ENCODE peak calls at places on chromosomes 6 and 20, in ten cellular contexts. One of them, this sample, is unnamed.
A peak's percentile ranks its signal among the peaks of the same experiment; 100 is the strongest.

GRCh38 chr6:113854531-113855499 is 2.3 kb upstream of the MARCKS start:
- DNase-seq in nephron progenitor cell: peak; percentile 90
- DNase-seq in cardiac fibroblast: peak; percentile 70
- DNase-seq in upper lobe of right lung: peak; percentile 77
- DNase-seq in neural crest cell: peak; percentile 81
- DNase-seq in AG09309: peak; percentile 72
- DNase-seq in pancreas: peak; percentile 88
- DNase-seq in foreskin fibroblast: peak; percentile 68
- DNase-seq in RWPE1: peak; percentile 53
- DNase-seq in AG04450: peak; percentile 63
- DNase-seq in this sample: peak; percentile 85

GRCh38 chr6:161487694-161488093 is 213.8 kb upstream of the AGPAT4 start:
- DNase-seq in nephron progenitor cell: no peak
- DNase-seq in cardiac fibroblast: peak; percentile 11
- DNase-seq in upper lobe of right lung: no peak
- DNase-seq in neural crest cell: no peak
- DNase-seq in AG09309: no peak
- DNase-seq in pancreas: no peak
- DNase-seq in foreskin fibroblast: no peak
- DNase-seq in RWPE1: no peak
- DNase-seq in AG04450: no peak
- DNase-seq in this sample: no peak

GRCh38 chr6:111777357-111777756 is 95.9 kb downstream of the FYN start:
- DNase-seq in nephron progenitor cell: no peak
- DNase-seq in cardiac fibroblast: no peak
- DNase-seq in upper lobe of right lung: no peak
- DNase-seq in neural crest cell: no peak
- DNase-seq in AG09309: no peak
- DNase-seq in pancreas: no peak
- DNase-seq in foreskin fibroblast: no peak
- DNase-seq in RWPE1: no peak
- DNase-seq in AG04450: no peak
- DNase-seq in this sample: no peak

GRCh38 chr6:170286246-170286933 is 4.5 kb downstream of the DLL1 start:
- DNase-seq in nephron progenitor cell: peak; percentile 66
- DNase-seq in cardiac fibroblast: no peak
- DNase-seq in upper lobe of right lung: peak; percentile 65
- DNase-seq in neural crest cell: peak; percentile 63
- DNase-seq in AG09309: no peak
- DNase-seq in pancreas: peak; percentile 64
- DNase-seq in foreskin fibroblast: no peak
- DNase-seq in RWPE1: no peak
- DNase-seq in AG04450: no peak
- DNase-seq in this sample: peak; percentile 87

GRCh38 chr6:118665011-118665410 is 13.6 kb upstream of the CEP85L start:
- DNase-seq in nephron progenitor cell: no peak
- DNase-seq in cardiac fibroblast: no peak
- DNase-seq in upper lobe of right lung: no peak
- DNase-seq in neural crest cell: no peak
- DNase-seq in AG09309: no peak
- DNase-seq in pancreas: no peak
- DNase-seq in foreskin fibroblast: no peak
- DNase-seq in RWPE1: no peak
- DNase-seq in AG04450: no peak
- DNase-seq in this sample: no peak

GRCh38 chr20:53872561-53873248 is 197.7 kb downstream of the BCAS1 start:
- DNase-seq in nephron progenitor cell: no peak
- DNase-seq in cardiac fibroblast: peak; percentile 44
- DNase-seq in upper lobe of right lung: no peak
- DNase-seq in neural crest cell: no peak
- DNase-seq in AG09309: no peak
- DNase-seq in pancreas: no peak
- DNase-seq in foreskin fibroblast: no peak
- DNase-seq in RWPE1: no peak
- DNase-seq in AG04450: no peak
- DNase-seq in this sample: peak; percentile 34

GRCh38 chr6:53179961-53180651 is 31.5 kb upstream of the GCM1 start:
- DNase-seq in nephron progenitor cell: no peak
- DNase-seq in cardiac fibroblast: peak; percentile 84
- DNase-seq in upper lobe of right lung: no peak
- DNase-seq in neural crest cell: no peak
- DNase-seq in AG09309: no peak
- DNase-seq in pancreas: peak; percentile 60
- DNase-seq in foreskin fibroblast: no peak
- DNase-seq in RWPE1: peak; percentile 8
- DNase-seq in AG04450: no peak
- DNase-seq in this sample: peak; percentile 72

GRCh38 chr6:36684447-36684812 is 5.9 kb downstream of the CDKN1A start:
- DNase-seq in nephron progenitor cell: no peak
- DNase-seq in cardiac fibroblast: no peak
- DNase-seq in upper lobe of right lung: no peak
- DNase-seq in neural crest cell: no peak
- DNase-seq in AG09309: no peak
- DNase-seq in pancreas: no peak
- DNase-seq in foreskin fibroblast: no peak
- DNase-seq in RWPE1: no peak
- DNase-seq in AG04450: no peak
- DNase-seq in this sample: no peak

DNA sequence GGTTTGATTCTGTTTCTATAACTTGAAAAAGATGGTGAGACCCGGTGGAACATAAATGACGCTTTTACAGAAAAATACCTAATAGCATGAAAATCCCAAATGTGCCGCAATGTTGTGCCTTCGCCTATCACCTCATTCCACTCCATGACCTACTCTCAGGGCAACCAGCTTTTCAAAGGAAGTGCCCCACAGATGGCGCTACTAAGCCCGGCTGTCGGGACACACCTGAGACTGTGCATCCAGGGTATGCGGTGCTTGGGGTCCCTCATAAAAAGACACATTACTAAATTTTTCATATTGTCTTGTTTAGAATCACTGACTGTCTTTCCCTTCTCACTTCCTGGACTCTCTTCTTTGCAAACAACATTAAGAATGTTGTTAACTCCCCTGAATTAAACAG is 145.5 kb upstream of the RPS6KA2 start:
- DNase-seq in nephron progenitor cell: no peak
- DNase-seq in cardiac fibroblast: no peak
- DNase-seq in upper lobe of right lung: no peak
- DNase-seq in neural crest cell: no peak
- DNase-seq in AG09309: no peak
- DNase-seq in pancreas: no peak
- DNase-seq in foreskin fibroblast: no peak
- DNase-seq in RWPE1: peak; percentile 26
- DNase-seq in AG04450: no peak
- DNase-seq in this sample: no peak
- TF ChIP-seq CTCF in nephron progenitor cell: no peak
- TF ChIP-seq CTCF in cardiac fibroblast: peak; percentile 12
- TF ChIP-seq CTCF in upper lobe of right lung: no peak
- TF ChIP-seq CTCF in neural crest cell: no peak
- TF ChIP-seq CTCF in AG09309: no peak
- TF ChIP-seq CTCF in pancreas: no peak
- TF ChIP-seq CTCF in foreskin fibroblast: no peak
- TF ChIP-seq CTCF in RWPE1: peak; percentile 14
- TF ChIP-seq CTCF in AG04450: peak; percentile 2
- TF ChIP-seq CTCF in this sample: peak; percentile 23

GRCh38 chr6:128368213-128369000 is 152.0 kb downstream of the PTPRK start:
- DNase-seq in nephron progenitor cell: no peak
- DNase-seq in cardiac fibroblast: no peak
- DNase-seq in upper lobe of right lung: no peak
- DNase-seq in neural crest cell: no peak
- DNase-seq in AG09309: peak; percentile 14
- DNase-seq in pancreas: no peak
- DNase-seq in foreskin fibroblast: peak; percentile 12
- DNase-seq in RWPE1: no peak
- DNase-seq in AG04450: no peak
- DNase-seq in this sample: no peak

GRCh38 chr6:128371113-128371512 is 149.3 kb downstream of the PTPRK start:
- DNase-seq in nephron progenitor cell: no peak
- DNase-seq in cardiac fibroblast: no peak
- DNase-seq in upper lobe of right lung: no peak
- DNase-seq in neural crest cell: no peak
- DNase-seq in AG09309: no peak
- DNase-seq in pancreas: no peak
- DNase-seq in foreskin fibroblast: no peak
- DNase-seq in RWPE1: no peak
- DNase-seq in AG04450: no peak
- DNase-seq in this sample: no peak

GRCh38 chr6:128367437-128367836 is 153.0 kb downstream of the PTPRK start:
- DNase-seq in nephron progenitor cell: no peak
- DNase-seq in cardiac fibroblast: no peak
- DNase-seq in upper lobe of right lung: no peak
- DNase-seq in neural crest cell: no peak
- DNase-seq in AG09309: no peak
- DNase-seq in pancreas: no peak
- DNase-seq in foreskin fibroblast: no peak
- DNase-seq in RWPE1: peak; percentile 11
- DNase-seq in AG04450: no peak
- DNase-seq in this sample: no peak

GRCh38 chr6:128365520-128366160 is 154.8 kb downstream of the PTPRK start:
- DNase-seq in nephron progenitor cell: no peak
- DNase-seq in cardiac fibroblast: no peak
- DNase-seq in upper lobe of right lung: no peak
- DNase-seq in neural crest cell: no peak
- DNase-seq in AG09309: no peak
- DNase-seq in pancreas: no peak
- DNase-seq in foreskin fibroblast: no peak
- DNase-seq in RWPE1: no peak
- DNase-seq in AG04450: no peak
- DNase-seq in this sample: no peak

GRCh38 chr6:128370072-128370471 is 150.3 kb downstream of the PTPRK start:
- DNase-seq in nephron progenitor cell: no peak
- DNase-seq in cardiac fibroblast: peak; percentile 75
- DNase-seq in upper lobe of right lung: no peak
- DNase-seq in neural crest cell: no peak
- DNase-seq in AG09309: peak; percentile 52
- DNase-seq in pancreas: no peak
- DNase-seq in foreskin fibroblast: peak; percentile 30
- DNase-seq in RWPE1: peak; percentile 11
- DNase-seq in AG04450: no peak
- DNase-seq in this sample: no peak
- TF ChIP-seq CTCF in nephron progenitor cell: no peak
- TF ChIP-seq CTCF in cardiac fibroblast: no peak
- TF ChIP-seq CTCF in upper lobe of right lung: no peak
- TF ChIP-seq CTCF in neural crest cell: no peak
- TF ChIP-seq CTCF in AG09309: peak; percentile 3
- TF ChIP-seq CTCF in pancreas: no peak
- TF ChIP-seq CTCF in foreskin fibroblast: no peak
- TF ChIP-seq CTCF in RWPE1: no peak
- TF ChIP-seq CTCF in AG04450: peak; percentile 13
- TF ChIP-seq CTCF in this sample: no peak

GRCh38 chr6:80210618-80211017 is 104.1 kb downstream of the BCKDHB start:
- DNase-seq in nephron progenitor cell: no peak
- DNase-seq in cardiac fibroblast: no peak
- DNase-seq in upper lobe of right lung: no peak
- DNase-seq in neural crest cell: no peak
- DNase-seq in AG09309: no peak
- DNase-seq in pancreas: no peak
- DNase-seq in foreskin fibroblast: no peak
- DNase-seq in RWPE1: no peak
- DNase-seq in AG04450: no peak
- DNase-seq in this sample: peak; percentile 92

GRCh38 chr6:80215063-80215462 is 108.6 kb downstream of the BCKDHB start:
- DNase-seq in nephron progenitor cell: no peak
- DNase-seq in cardiac fibroblast: no peak
- DNase-seq in upper lobe of right lung: no peak
- DNase-seq in neural crest cell: no peak
- DNase-seq in AG09309: no peak
- DNase-seq in pancreas: no peak
- DNase-seq in foreskin fibroblast: no peak
- DNase-seq in RWPE1: no peak
- DNase-seq in AG04450: no peak
- DNase-seq in this sample: no peak

GRCh38 chr6:80211295-80211694 is 104.8 kb downstream of the BCKDHB start:
- DNase-seq in nephron progenitor cell: no peak
- DNase-seq in cardiac fibroblast: peak; percentile 14
- DNase-seq in upper lobe of right lung: no peak
- DNase-seq in neural crest cell: no peak
- DNase-seq in AG09309: no peak
- DNase-seq in pancreas: no peak
- DNase-seq in foreskin fibroblast: no peak
- DNase-seq in RWPE1: no peak
- DNase-seq in AG04450: no peak
- DNase-seq in this sample: peak; percentile 4

GRCh38 chr6:80217799-80218198 is 111.3 kb downstream of the BCKDHB start:
- DNase-seq in nephron progenitor cell: no peak
- DNase-seq in cardiac fibroblast: no peak
- DNase-seq in upper lobe of right lung: no peak
- DNase-seq in neural crest cell: no peak
- DNase-seq in AG09309: peak; percentile 71
- DNase-seq in pancreas: no peak
- DNase-seq in foreskin fibroblast: peak; percentile 44
- DNase-seq in RWPE1: no peak
- DNase-seq in AG04450: no peak
- DNase-seq in this sample: no peak

DNA sequence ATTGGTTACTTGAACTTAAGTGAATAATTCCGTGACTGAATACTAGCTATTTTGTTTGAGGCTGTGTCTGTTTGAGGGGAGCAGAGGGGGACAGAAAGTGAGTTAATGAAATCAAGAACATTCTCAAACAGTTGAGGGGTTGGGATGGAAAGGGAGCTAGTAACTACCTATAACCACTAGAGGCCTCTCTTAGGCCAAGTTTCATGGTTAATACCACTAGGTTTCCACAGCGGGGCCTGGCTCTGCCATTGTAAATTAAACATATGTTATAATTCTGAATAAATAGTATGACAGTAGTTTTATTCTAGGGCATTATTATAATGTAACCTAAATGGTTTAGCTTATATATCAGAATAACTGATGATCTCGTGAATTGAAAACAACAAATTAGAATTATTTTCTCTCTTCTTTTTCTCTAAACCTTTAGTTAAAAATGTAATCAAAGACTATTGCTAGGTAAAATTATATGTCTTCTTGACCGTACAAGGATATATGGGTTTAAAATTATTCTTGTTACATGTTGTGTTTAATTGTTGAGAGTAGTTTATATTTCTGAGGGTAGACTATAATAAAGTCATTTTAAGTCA is 108.1 kb downstream of the BCKDHB start:
- DNase-seq in nephron progenitor cell: peak; percentile 25
- DNase-seq in cardiac fibroblast: peak; percentile 79
- DNase-seq in upper lobe of right lung: no peak
- DNase-seq in neural crest cell: no peak
- DNase-seq in AG09309: peak; percentile 24
- DNase-seq in pancreas: no peak
- DNase-seq in foreskin fibroblast: peak; percentile 45
- DNase-seq in RWPE1: peak; percentile 62
- DNase-seq in AG04450: peak; percentile 13
- DNase-seq in this sample: peak; percentile 74
- TF ChIP-seq CTCF in nephron progenitor cell: peak; percentile 75
- TF ChIP-seq CTCF in cardiac fibroblast: peak; percentile 78
- TF ChIP-seq CTCF in upper lobe of right lung: peak; percentile 69
- TF ChIP-seq CTCF in neural crest cell: peak; percentile 81
- TF ChIP-seq CTCF in AG09309: peak; percentile 79
- TF ChIP-seq CTCF in pancreas: peak; percentile 64
- TF ChIP-seq CTCF in foreskin fibroblast: peak; percentile 73
- TF ChIP-seq CTCF in RWPE1: peak; percentile 78
- TF ChIP-seq CTCF in AG04450: peak; percentile 91
- TF ChIP-seq CTCF in this sample: peak; percentile 83

GRCh38 chr20:6411651-6412050 is 288.8 kb upstream of the FERMT1 start:
- DNase-seq in nephron progenitor cell: no peak
- DNase-seq in cardiac fibroblast: no peak
- DNase-seq in upper lobe of right lung: no peak
- DNase-seq in neural crest cell: no peak
- DNase-seq in AG09309: no peak
- DNase-seq in pancreas: no peak
- DNase-seq in foreskin fibroblast: no peak
- DNase-seq in RWPE1: no peak
- DNase-seq in AG04450: no peak
- DNase-seq in this sample: no peak

GRCh38 chr20:6421321-6422030 is 298.6 kb upstream of the FERMT1 start:
- DNase-seq in nephron progenitor cell: no peak
- DNase-seq in cardiac fibroblast: no peak
- DNase-seq in upper lobe of right lung: no peak
- DNase-seq in neural crest cell: no peak
- DNase-seq in AG09309: no peak
- DNase-seq in pancreas: no peak
- DNase-seq in foreskin fibroblast: no peak
- DNase-seq in RWPE1: no peak
- DNase-seq in AG04450: no peak
- DNase-seq in this sample: no peak

GRCh38 chr20:6418732-6419131 is 295.9 kb upstream of the FERMT1 start:
- DNase-seq in nephron progenitor cell: no peak
- DNase-seq in cardiac fibroblast: no peak
- DNase-seq in upper lobe of right lung: no peak
- DNase-seq in neural crest cell: no peak
- DNase-seq in AG09309: no peak
- DNase-seq in pancreas: no peak
- DNase-seq in foreskin fibroblast: no peak
- DNase-seq in RWPE1: no peak
- DNase-seq in AG04450: no peak
- DNase-seq in this sample: no peak

GRCh38 chr20:6420336-6420735 is 297.5 kb upstream of the FERMT1 start:
- DNase-seq in nephron progenitor cell: no peak
- DNase-seq in cardiac fibroblast: peak; percentile 55
- DNase-seq in upper lobe of right lung: no peak
- DNase-seq in neural crest cell: no peak
- DNase-seq in AG09309: no peak
- DNase-seq in pancreas: no peak
- DNase-seq in foreskin fibroblast: no peak
- DNase-seq in RWPE1: peak; percentile 8
- DNase-seq in AG04450: no peak
- DNase-seq in this sample: no peak

DNA sequence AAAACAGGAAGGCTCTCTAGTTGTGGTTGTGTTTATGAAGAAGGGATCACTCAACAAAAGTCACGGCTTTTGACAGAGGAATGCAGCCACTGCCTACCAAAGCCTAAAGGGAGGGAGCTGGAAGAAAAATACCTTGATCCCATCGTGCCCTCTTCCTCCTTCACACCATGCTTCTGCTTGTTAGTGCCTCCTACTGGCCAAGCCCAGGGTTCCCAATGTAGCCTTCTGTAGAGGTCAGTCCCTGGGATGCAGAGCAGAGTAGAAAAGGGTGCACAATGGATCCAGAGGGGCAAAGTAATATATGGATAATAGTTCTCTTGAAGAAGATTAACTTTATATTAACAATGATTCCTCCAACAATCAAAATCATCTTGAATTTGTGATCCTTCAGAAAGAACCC is 293.5 kb upstream of the FERMT1 start:
- DNase-seq in nephron progenitor cell: no peak
- DNase-seq in cardiac fibroblast: no peak
- DNase-seq in upper lobe of right lung: no peak
- DNase-seq in neural crest cell: no peak
- DNase-seq in AG09309: no peak
- DNase-seq in pancreas: no peak
- DNase-seq in foreskin fibroblast: no peak
- DNase-seq in RWPE1: no peak
- DNase-seq in AG04450: no peak
- DNase-seq in this sample: no peak
- TF ChIP-seq CTCF in nephron progenitor cell: peak; percentile 7
- TF ChIP-seq CTCF in cardiac fibroblast: no peak
- TF ChIP-seq CTCF in upper lobe of right lung: no peak
- TF ChIP-seq CTCF in neural crest cell: peak; percentile 13
- TF ChIP-seq CTCF in AG09309: no peak
- TF ChIP-seq CTCF in pancreas: no peak
- TF ChIP-seq CTCF in foreskin fibroblast: no peak
- TF ChIP-seq CTCF in RWPE1: no peak
- TF ChIP-seq CTCF in AG04450: no peak
- TF ChIP-seq CTCF in this sample: no peak